ENCODE peak calls at places on chromosomes 11 and 22, in four cellular contexts. V is GM12878, P is thoracic aorta, S is HCT116. H is an unnamed sample. For H3K4me1, the result is how much of the 10 kb centered on the place peaks cover.

GRCh38 chr11:76368497-76368896 is 12.4 kb downstream of the THAP12 start:
- DNase-seq in P (no peak), V (no peak), S (no peak), H (no peak)

GRCh38 chr11:58592760-58593472 is 14.1 kb downstream of the ZFP91 start:
- DNase-seq in S (no peak), V (no peak), P (no peak), H (no peak)

GRCh38 chr11:13963169-13963948 is 836 bp downstream of the SPON1 start:
- DNase-seq in S (no peak), V (no peak), P (no peak), H (no peak)

GRCh38 chr11:73159981-73160777 is 18.1 kb upstream of the FCHSD2 start:
- DNase-seq in P (no peak), S (no peak), V (no peak), H (no peak)

GRCh38 chr22:42560781-42561180 is 7.0 kb downstream of the SERHL2 start:
- DNase-seq in P (no peak), S (no peak), V (no peak), H (no peak)

GRCh38 chr11:102448869-102449224 is 3.7 kb downstream of the TMEM123 start:
- DNase-seq in S (no peak), P (no peak), V (no peak), H (no peak)

GRCh38 chr11:117146521-117146920 is 2.4 kb downstream of the PAFAH1B2 start:
- DNase-seq in P (no peak), V (no peak), S (no peak), H (no peak)

GRCh38 chr11:19774817-19775600 is 62.4 kb downstream of the NAV2 start:
- DNase-seq in V (no peak), S (no peak), P (no peak), H (no peak)

GRCh38 chr11:119316017-119316728 is 757 bp downstream of the MCAM start:
- DNase-seq in V (no peak), P (peak), S (no peak), H (peak)

GRCh38 chr11:14148653-14149273 is 186.2 kb downstream of the SPON1 start:
- DNase-seq in P (no peak), S (peak), V (no peak), H (peak)

GRCh38 chr22:40202225-40202944 is 24.7 kb downstream of the TNRC6B start:
- DNase-seq in S (no peak), P (no peak), V (no peak), H (no peak)

GRCh38 chr11:43974830-43975229 is 32.4 kb downstream of the C11orf96 start:
- DNase-seq in V (no peak), S (no peak), P (no peak), H (no peak)

GRCh38 chr11:68020575-68020974 is 9.9 kb upstream of the NDUFS8 start:
- DNase-seq in V (no peak), P (no peak), S (no peak), H (peak)

GRCh38 chr11:75591371-75591770 is 29.3 kb downstream of the SERPINH1 start:
- DNase-seq in P (no peak), V (no peak), S (no peak), H (no peak)

GRCh38 chr11:33387996-33388395 is 130.8 kb downstream of the HIPK3 start:
- DNase-seq in P (no peak), V (peak), S (no peak), H (no peak)

GRCh38 chr11:64739871-64740270 is 4.1 kb downstream of the RASGRP2 start:
- DNase-seq in V (no peak), S (no peak), P (no peak), H (no peak)

GRCh38 chr11:820655-821512 is 2.2 kb downstream of the PNPLA2 start:
- DNase-seq in S (no peak), V (no peak), P (peak), H (peak)

GRCh38 chr22:36350751-36351594 is 36.8 kb downstream of the MYH9 start:
- DNase-seq in S (no peak), V (no peak), P (no peak), H (no peak)

GRCh38 chr11:823441-824291 is 4.1 kb upstream of the CRACR2B start:
- DNase-seq in P (no peak), V (no peak), S (no peak), H (no peak)

GRCh38 chr22:19708323-19709011 is 5.8 kb upstream of the SEPTIN5 start:
- DNase-seq in V (no peak), S (no peak), P (no peak), H (no peak)

GRCh38 chr11:94653561-94653960 is 86.4 kb downstream of the PIWIL4 start:
- DNase-seq in S (no peak), V (no peak), P (no peak), H (no peak)

GRCh38 chr22:49503896-49504521 is 323.7 kb downstream of the BRD1 start:
- DNase-seq in V (peak), S (no peak), P (no peak), H (no peak)

GRCh38 chr11:73295259-73295995 is 12.6 kb upstream of the ARHGEF17 start:
- DNase-seq in S (peak), V (peak), P (no peak), H (peak)

GRCh38 chr11:104005234-104005855 is 31.1 kb upstream of the DDI1 start:
- DNase-seq in V (no peak), S (no peak), P (no peak), H (peak)

GRCh38 chr11:111913997-111914396 is 1.5 kb downstream of the HSPB2 start:
- DNase-seq in S (no peak), V (no peak), P (peak), H (no peak)

GRCh38 chr11:121478226-121478894 is 25.6 kb upstream of the SORL1-AS1 start:
- DNase-seq in S (no peak), V (no peak), P (no peak), H (peak)

GRCh38 chr22:39234867-39235687 is 9.7 kb downstream of the PDGFB start:
- DNase-seq in S (no peak), P (no peak), V (no peak), H (peak)

GRCh38 chr22:23399367-23400285 is 180.5 kb downstream of the IGLL1 start:
- DNase-seq in P (no peak), S (no peak), V (no peak), H (no peak)

GRCh38 chr11:57324886-57325734 is at the start of gene TNKS1BP1:
- DNase-seq in S (peak), P (peak), V (peak), H (peak)

GRCh38 chr11:73376803-73377629 is 817 bp downstream of the RELT start:
- DNase-seq in P (peak), S (peak), V (no peak), H (peak)

GRCh38 chr11:82718307-82718706 is 15.4 kb downstream of the FAM181B start:
- DNase-seq in S (peak), V (no peak), P (no peak), H (peak)

GRCh38 chr11:69918938-69919650 is 99.9 kb upstream of the FGF3 start:
- DNase-seq in S (peak), P (peak), V (no peak), H (peak)

GRCh38 chr11:69333149-69333710 is 39.3 kb downstream of the MYEOV start:
- DNase-seq in V (no peak), S (no peak), P (no peak), H (no peak)

GRCh38 chr11:128757235-128757711 is 63.4 kb downstream of the FLI1 start:
- DNase-seq in S (peak), V (peak), P (no peak), H (no peak)

GRCh38 chr11:32105871-32106312 is 15.0 kb downstream of the RCN1 start:
- DNase-seq in P (no peak), S (no peak), V (peak), H (no peak)

GRCh38 chr11:24389575-24389974 is 107.3 kb upstream of the LUZP2 start:
- DNase-seq in V (no peak), S (no peak), P (no peak), H (no peak)

GRCh38 chr22:45584121-45584570 is 81.5 kb downstream of the FBLN1 start:
- DNase-seq in V (no peak), P (no peak), S (no peak), H (no peak)

GRCh38 chr11:35907648-35908431 is 36.0 kb upstream of the LDLRAD3 start:
- DNase-seq in P (no peak), S (peak), V (peak), H (no peak)

GRCh38 chr11:35944503-35945136 is 758 bp downstream of the LDLRAD3 start:
- DNase-seq in P (no peak), S (no peak), V (no peak), H (peak)

GRCh38 chr11:118696673-118697226 is 17.3 kb upstream of the TREH start:
- DNase-seq in P (no peak), V (no peak), S (no peak), H (no peak)

DNA sequence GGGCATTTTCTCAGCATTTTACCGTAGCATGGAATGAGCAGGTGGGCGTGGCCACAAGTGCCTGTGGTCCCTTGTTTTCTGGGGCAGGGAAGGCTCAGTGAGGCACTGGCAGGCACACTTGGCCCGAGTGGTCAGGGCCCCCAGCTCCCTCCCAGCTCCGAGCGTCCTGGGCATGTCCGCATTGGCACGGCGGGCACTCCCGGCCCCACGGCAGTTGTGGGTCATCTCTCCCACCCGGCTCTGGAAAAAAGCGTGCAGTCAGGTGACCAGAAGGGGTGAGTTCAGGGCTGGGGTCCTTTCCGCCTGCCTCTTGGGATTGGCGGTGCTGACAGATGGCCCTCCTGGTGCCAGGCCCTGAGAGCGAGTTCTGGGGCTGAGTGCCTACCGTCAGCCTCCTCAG is 55.8 kb downstream of the GRAMD4 start:
- DNase-seq in P (no peak), V (no peak), S (no peak), H (no peak)
- H3K4me1 ChIP-seq in P (under half), V (under half), S (under half), H (under half)

GRCh38 chr22:47030881-47031627 is 268.6 kb downstream of the TBC1D22A start:
- DNase-seq in S (no peak), P (no peak), V (no peak), H (no peak)

GRCh38 chr22:47030143-47030641 is 267.7 kb downstream of the TBC1D22A start:
- DNase-seq in V (no peak), P (no peak), S (no peak), H (no peak)

GRCh38 chr22:47027766-47028165 is 265.3 kb downstream of the TBC1D22A start:
- DNase-seq in P (no peak), V (no peak), S (no peak), H (no peak)

GRCh38 chr22:47031628-47031915 is 269.1 kb downstream of the TBC1D22A start:
- DNase-seq in V (no peak), S (no peak), P (no peak), H (no peak)

GRCh38 chr22:47029244-47030001 is 267.0 kb downstream of the TBC1D22A start:
- DNase-seq in S (no peak), P (no peak), V (no peak), H (no peak)
- H3K27ac ChIP-seq in S (no peak), P (no peak), V (no peak), H (no peak)

DNA sequence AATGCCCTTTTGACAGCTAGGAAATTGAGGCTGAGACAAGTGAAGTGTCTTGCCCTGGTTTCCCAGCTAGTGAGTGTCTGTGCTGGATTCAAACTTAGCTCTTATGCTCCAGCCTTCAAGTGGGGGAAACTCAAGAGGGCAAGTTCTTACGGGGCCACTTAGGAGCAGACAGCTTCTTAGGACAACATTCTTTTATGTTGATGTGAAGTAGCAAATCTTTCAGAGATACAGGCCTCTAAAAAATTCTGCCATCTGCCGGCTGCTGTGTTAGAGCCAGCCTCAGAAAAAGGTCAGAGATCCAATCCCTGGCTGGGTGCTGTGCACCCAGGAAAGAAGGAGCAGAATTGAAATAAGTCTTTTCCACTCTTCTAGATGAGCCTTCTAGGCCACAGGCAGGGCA is 26.6 kb downstream of the TIMP3 start:
- DNase-seq in V (no peak), P (no peak), S (no peak), H (no peak)
- TF ChIP-seq CTCF in V (no peak), P (no peak), S (no peak), H (no peak)

DNA sequence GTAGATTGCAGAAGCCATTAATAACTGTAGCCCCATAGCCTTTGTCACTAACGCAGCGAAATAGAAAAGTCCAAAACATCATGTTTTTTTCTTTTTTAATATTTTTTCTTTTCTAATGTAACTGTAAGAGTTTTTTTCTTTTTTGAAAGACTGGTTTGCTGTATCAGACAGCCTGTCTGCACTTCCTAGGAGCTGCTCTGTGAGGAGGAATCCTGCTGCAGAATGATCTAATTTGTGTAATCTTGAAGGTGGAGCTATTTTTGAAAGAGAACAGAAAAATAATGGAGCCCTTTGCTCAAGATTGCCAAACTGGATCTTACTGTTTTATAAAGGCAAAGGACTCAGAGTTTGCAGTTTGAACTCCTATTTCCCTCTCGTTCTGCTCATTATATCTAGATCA is 15.0 kb downstream of the PACS1 start:
- DNase-seq in V (no peak), P (no peak), S (no peak), H (no peak)
- H3K4me1 ChIP-seq in V (under half), P (under half), S (under half), H (under half)

DNA sequence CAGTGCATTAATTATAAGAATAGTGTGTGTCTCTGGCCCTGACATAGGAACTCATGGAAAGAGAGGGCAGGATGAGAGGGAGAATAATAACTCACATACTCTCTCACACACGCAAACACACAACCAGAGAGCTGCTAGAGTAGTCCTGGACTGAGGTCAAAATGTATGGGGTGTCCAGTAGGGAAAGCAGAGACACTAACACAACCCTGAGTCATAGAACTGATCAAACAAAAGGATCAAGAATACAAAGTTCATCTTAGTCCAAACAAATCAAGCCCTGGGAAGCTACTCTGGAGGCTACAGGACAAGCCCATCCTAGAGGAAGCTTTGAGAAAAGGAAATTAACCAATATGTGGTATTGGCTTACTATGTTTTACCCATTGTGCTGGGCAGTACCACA is 178.5 kb upstream of the GUCY1A2 start:
- DNase-seq in P (no peak), V (no peak), S (no peak), H (no peak)
- H3K27ac ChIP-seq in P (no peak), V (no peak), S (no peak), H (no peak)